ENCODE peak calls at places on chromosomes 16 and 17, in ten cellular contexts. Q, A, F, Z, T, O, M, X, P and B are unnamed samples.

GRCh38 chr16:85296859-85297698 is 184.8 kb upstream of the CIBAR2 start:
- DNase-seq in M (no peak), Q (peak), Z (no peak), F (peak), O (no peak), T (no peak), X (no peak), P (peak), A (peak), B (peak)

GRCh38 chr17:15278381-15278780 is 13.3 kb upstream of the PMP22 start:
- DNase-seq in M (no peak), Q (no peak), X (no peak), A (no peak), O (no peak), T (no peak), F (no peak), P (peak), Z (peak), B (no peak)

GRCh38 chr16:89473791-89474414 is 16.5 kb downstream of the ANKRD11 start:
- DNase-seq in Q (peak), F (peak), A (no peak), Z (peak), O (no peak), M (peak), X (peak), P (no peak), T (no peak), B (peak)

GRCh38 chr17:38663125-38663751 is 11.5 kb downstream of the EPOP start:
- DNase-seq in T (no peak), A (peak), Q (peak), M (peak), P (peak), Z (peak), F (peak), X (peak), O (peak), B (peak)

GRCh38 chr17:57928898-57929297 is 26.3 kb downstream of the CUEDC1 start:
- DNase-seq in O (no peak), X (no peak), Q (no peak), P (no peak), T (no peak), F (no peak), Z (no peak), A (no peak), M (no peak), B (no peak)

GRCh38 chr17:38733315-38734234 is 3.4 kb downstream of the CISD3 start:
- DNase-seq in M (no peak), T (no peak), P (peak), F (no peak), Q (no peak), X (no peak), Z (no peak), A (no peak), O (no peak), B (no peak)

GRCh38 chr16:65453646-65454045 is 331.8 kb upstream of the CDH11 start:
- DNase-seq in F (no peak), M (no peak), Z (no peak), P (no peak), O (no peak), A (no peak), Q (no peak), T (no peak), X (no peak), B (no peak)

GRCh38 chr17:27817731-27818130 is 17.4 kb upstream of the NOS2 start:
- DNase-seq in A (no peak), Z (peak), F (peak), M (peak), P (no peak), T (no peak), Q (peak), X (no peak), O (no peak), B (no peak)

GRCh38 chr17:12712415-12712814 is 46.7 kb downstream of the MYOCD start:
- DNase-seq in X (no peak), O (no peak), A (no peak), P (no peak), T (no peak), Z (no peak), F (no peak), M (no peak), Q (no peak), B (no peak)

GRCh38 chr17:66190738-66191606 is 961 bp downstream of the CEP112 start:
- DNase-seq in A (no peak), Z (peak), O (peak), M (peak), X (peak), F (peak), T (no peak), Q (peak), P (peak), B (peak)

GRCh38 chr17:798246-798645 is 16.1 kb downstream of the MRM3 start:
- DNase-seq in A (no peak), F (no peak), M (no peak), Q (no peak), O (no peak), T (no peak), P (no peak), Z (no peak), X (no peak), B (no peak)

GRCh38 chr17:80698297-80698696 is 153.7 kb downstream of the RPTOR start:
- DNase-seq in Z (no peak), A (no peak), M (no peak), T (no peak), F (no peak), Q (no peak), O (no peak), X (no peak), P (no peak), B (no peak)

GRCh38 chr17:63480826-63481487 is 4.1 kb downstream of the ACE start:
- DNase-seq in T (no peak), P (no peak), F (no peak), O (no peak), Q (no peak), Z (no peak), A (no peak), M (no peak), X (no peak), B (no peak)

GRCh38 chr17:39634384-39634871 is 2.5 kb upstream of the STARD3 start:
- DNase-seq in O (peak), M (peak), X (no peak), Q (peak), A (no peak), Z (no peak), P (peak), F (peak), T (no peak), B (peak)

GRCh38 chr16:69064164-69064563 is 41.3 kb upstream of the HAS3 start:
- DNase-seq in M (no peak), P (peak), X (no peak), Z (no peak), O (no peak), Q (no peak), A (no peak), F (no peak), T (no peak), B (peak)

GRCh38 chr16:26816885-26817571 is 249.7 kb upstream of the C16orf82 start:
- DNase-seq in X (peak), Z (peak), T (no peak), M (peak), P (no peak), Q (no peak), A (no peak), F (peak), O (peak), B (peak)

GRCh38 chr17:75241996-75242460 is 19.4 kb downstream of the GGA3 start:
- DNase-seq in F (peak), Z (peak), X (peak), P (no peak), T (no peak), A (no peak), M (no peak), O (peak), Q (no peak), B (peak)

GRCh38 chr16:25138130-25138529 is 26.6 kb downstream of the LCMT1 start:
- DNase-seq in O (no peak), X (no peak), Z (no peak), M (no peak), T (no peak), Q (no peak), P (no peak), A (no peak), F (no peak), B (no peak)

GRCh38 chr17:77638229-77638628 is 320.3 kb upstream of the TNRC6C start:
- DNase-seq in A (no peak), M (no peak), X (no peak), O (no peak), T (no peak), Z (no peak), F (no peak), P (no peak), Q (no peak), B (no peak)

GRCh38 chr17:76248013-76248782 is 7.9 kb upstream of the RNF157 start:
- DNase-seq in F (no peak), Z (no peak), X (no peak), A (no peak), M (no peak), T (no peak), Q (no peak), P (no peak), O (no peak), B (no peak)

GRCh38 chr16:72244853-72245252 is 72.9 kb upstream of the PMFBP1 start:
- DNase-seq in P (no peak), X (no peak), Q (peak), O (no peak), M (no peak), Z (no peak), F (peak), T (no peak), A (no peak), B (no peak)

GRCh38 chr16:80387308-80387921 is 153.4 kb upstream of the DYNLRB2 start:
- DNase-seq in T (no peak), Q (no peak), P (no peak), O (peak), M (no peak), Z (no peak), A (no peak), F (no peak), X (no peak), B (no peak)

GRCh38 chr16:78235168-78235800 is 135.8 kb downstream of the WWOX start:
- DNase-seq in A (peak), O (peak), T (peak), F (peak), Q (peak), P (peak), Z (peak), X (peak), M (peak), B (peak)

GRCh38 chr17:78355701-78356100 is 4.2 kb downstream of the SOCS3 start:
- DNase-seq in M (no peak), X (no peak), Q (peak), P (no peak), F (no peak), O (peak), A (no peak), T (no peak), Z (no peak), B (no peak)

GRCh38 chr16:16042076-16042475 is 92.7 kb downstream of the ABCC1 start:
- DNase-seq in A (no peak), Q (peak), F (peak), X (peak), T (no peak), O (peak), Z (peak), M (peak), P (no peak), B (peak)

GRCh38 chr17:31068291-31068690 is 26.5 kb upstream of the NF1 start:
- DNase-seq in O (no peak), M (peak), Q (peak), T (no peak), Z (no peak), X (no peak), A (peak), F (peak), P (peak), B (peak)

GRCh38 chr17:74118504-74118903 is 85.0 kb upstream of the RPL38 start:
- DNase-seq in M (no peak), P (no peak), O (no peak), Z (no peak), Q (no peak), T (peak), X (no peak), F (no peak), A (no peak), B (no peak)
- TF ChIP-seq CTCF in M (no peak), P (no peak), O (peak), Z (no peak), Q (no peak), T (no peak), X (no peak), F (no peak), A (peak), B (no peak)

GRCh38 chr17:8753976-8754440 is 4.3 kb downstream of the SPDYE4 start:
- DNase-seq in Q (peak), F (peak), A (no peak), Z (peak), P (peak), X (no peak), O (peak), M (peak), T (no peak), B (peak)
- TF ChIP-seq CTCF in Q (peak), F (peak), A (peak), Z (peak), P (peak), X (peak), O (peak), M (peak), T (no peak), B (peak)

DNA sequence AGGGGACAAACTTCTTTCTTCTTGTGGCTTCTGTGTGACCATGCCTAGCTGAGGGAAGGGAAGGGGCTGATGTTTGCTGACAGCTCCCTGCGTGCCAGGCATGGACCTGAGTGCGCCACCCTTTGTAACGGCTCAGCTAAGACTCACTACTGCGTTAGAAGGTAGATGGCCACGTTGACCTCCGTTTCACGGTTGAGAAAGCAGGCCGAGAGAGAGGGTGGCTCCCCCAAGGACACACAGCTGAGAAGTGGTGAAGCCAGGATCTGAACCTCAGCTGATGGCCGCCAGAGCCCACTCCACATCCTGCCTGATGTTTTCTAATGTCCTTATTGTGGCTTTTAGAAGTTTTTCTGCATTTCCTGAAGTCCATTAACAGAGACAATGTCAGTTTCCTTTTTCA is 45.1 kb downstream of the RGS9 start:
- DNase-seq in Z (no peak), M (no peak), T (no peak), X (no peak), A (no peak), Q (no peak), F (no peak), O (no peak), P (no peak), B (no peak)
- TF ChIP-seq CTCF in Z (no peak), M (no peak), T (no peak), X (no peak), A (no peak), Q (no peak), F (no peak), O (no peak), P (no peak), B (no peak)

GRCh38 chr16:49440156-49441065 is 66.8 kb downstream of the C16orf78 start:
- DNase-seq in X (no peak), O (no peak), T (no peak), P (no peak), F (no peak), Q (no peak), Z (no peak), A (no peak), M (no peak), B (no peak)
- TF ChIP-seq CTCF in X (no peak), O (no peak), T (no peak), P (no peak), F (no peak), Q (no peak), Z (no peak), A (no peak), M (no peak), B (no peak)

DNA sequence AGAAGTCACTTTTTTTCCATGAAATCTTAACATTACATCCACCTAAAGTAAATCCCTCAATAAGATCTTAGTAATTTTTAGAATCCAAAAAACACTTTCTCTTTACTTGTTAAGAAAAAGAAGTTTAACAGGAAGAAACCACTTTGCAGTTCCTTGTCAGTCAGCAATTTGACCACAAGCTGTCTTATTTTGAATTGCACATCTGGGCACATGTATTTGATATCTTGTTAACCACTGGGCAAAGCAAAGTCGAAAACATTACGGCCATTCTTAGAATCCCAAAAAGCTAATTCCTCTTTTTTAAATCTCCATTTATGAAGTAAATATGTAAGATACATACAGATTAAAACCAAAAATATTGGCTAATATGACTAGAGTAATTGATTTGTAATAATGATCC is 1.1 kb downstream of the ABCA10 start:
- DNase-seq in Q (no peak), O (no peak), T (no peak), P (no peak), F (no peak), A (no peak), Z (no peak), X (no peak), M (no peak), B (no peak)
- TF ChIP-seq CTCF in Q (no peak), O (no peak), T (no peak), P (no peak), F (no peak), A (no peak), Z (no peak), X (no peak), M (no peak), B (no peak)

GRCh38 chr16:17431904-17432625 is 38.7 kb downstream of the XYLT1 start:
- DNase-seq in Z (no peak), M (no peak), T (no peak), F (no peak), Q (no peak), A (no peak), O (no peak), X (no peak), P (no peak), B (no peak)
- TF ChIP-seq CTCF in Z (peak), M (no peak), T (no peak), F (peak), Q (no peak), A (peak), O (no peak), X (no peak), P (no peak), B (peak)

DNA sequence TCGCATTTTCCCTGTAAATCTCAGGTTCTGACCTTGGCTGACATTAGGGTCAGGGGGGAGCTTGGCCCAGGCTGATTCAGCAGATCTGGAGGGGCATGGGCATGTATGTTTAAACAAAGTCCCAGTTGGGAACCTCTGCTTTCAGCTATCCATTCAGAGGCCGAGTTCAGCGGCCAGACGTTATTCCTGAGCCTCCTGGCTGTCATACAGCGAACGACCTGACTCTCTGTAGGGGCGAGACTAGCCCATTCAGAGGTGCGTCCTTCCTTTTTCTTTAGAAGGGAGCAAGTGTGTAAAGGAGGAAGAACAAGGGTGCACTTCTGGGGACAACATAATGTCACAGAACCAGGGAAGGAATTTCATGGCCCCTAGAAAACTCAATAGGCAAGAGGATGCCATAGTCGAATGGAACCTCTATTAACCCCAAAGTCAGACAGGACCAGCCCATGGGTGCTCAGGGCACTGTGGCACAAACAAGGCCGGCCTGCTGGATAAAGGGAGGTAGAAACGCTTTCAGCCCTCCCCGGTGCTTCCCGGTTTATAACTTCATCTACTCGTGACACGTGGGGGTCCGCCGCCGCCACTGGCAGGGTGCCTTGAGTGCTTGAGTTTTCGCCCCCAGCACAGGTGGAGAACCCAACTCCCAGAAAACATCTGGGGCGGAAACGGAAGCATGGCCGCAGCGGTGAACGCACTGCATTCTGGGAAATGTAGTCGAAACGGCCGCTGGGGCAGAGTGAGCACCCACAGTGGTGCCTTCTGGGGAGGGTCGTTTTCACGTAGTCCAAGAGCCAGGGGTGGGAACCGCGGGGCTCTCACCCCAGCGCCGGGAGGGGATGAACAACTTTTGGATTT is 33.2 kb upstream of the PLCG2 start:
- DNase-seq in T (no peak), F (peak), Q (peak), X (peak), O (peak), Z (peak), M (peak), P (peak), A (peak), B (peak)
- TF ChIP-seq CTCF in T (no peak), F (no peak), Q (no peak), X (no peak), O (no peak), Z (no peak), M (no peak), P (no peak), A (no peak), B (no peak)

GRCh38 chr16:13770436-13770835 is 149.5 kb upstream of the ERCC4 start:
- DNase-seq in T (no peak), P (no peak), A (no peak), Q (no peak), Z (no peak), F (no peak), X (no peak), M (no peak), O (no peak), B (no peak)

GRCh38 chr16:13772782-13773181 is 147.2 kb upstream of the ERCC4 start:
- DNase-seq in X (no peak), M (no peak), P (no peak), O (no peak), Q (no peak), F (no peak), T (no peak), A (no peak), Z (no peak), B (no peak)

GRCh38 chr16:13766334-13766733 is 153.6 kb upstream of the ERCC4 start:
- DNase-seq in O (no peak), P (no peak), T (no peak), X (no peak), Z (no peak), F (no peak), A (no peak), M (no peak), Q (no peak), B (no peak)

GRCh38 chr16:13767215-13767614 is 152.7 kb upstream of the ERCC4 start:
- DNase-seq in F (peak), X (no peak), P (no peak), A (no peak), T (no peak), Z (no peak), Q (no peak), M (no peak), O (no peak), B (no peak)
- TF ChIP-seq CTCF in F (no peak), X (no peak), P (no peak), A (peak), T (peak), Z (no peak), Q (no peak), M (no peak), O (no peak), B (no peak)

GRCh38 chr17:45311406-45311761 is 5.4 kb downstream of the MAP3K14 start:
- DNase-seq in T (no peak), P (no peak), M (no peak), Q (no peak), X (no peak), F (no peak), A (no peak), O (no peak), Z (no peak), B (no peak)
- TF ChIP-seq CTCF in T (no peak), P (no peak), M (peak), Q (no peak), X (no peak), F (peak), A (no peak), O (no peak), Z (peak), B (peak)